ENCODE peak calls at places on chromosomes 1 and 21, in six cellular contexts. L is thoracic aorta, F is pancreas, O is sigmoid colon, C is left ventricle myocardium inferior, X is GM12878. Q is an unnamed sample.

GRCh38 chr1:69403911-69404310 is 163.8 kb upstream of the LRRC7 start:
- DNase-seq in L (no peak), F (no peak), O (no peak), C (no peak), X (no peak), Q (no peak)

GRCh38 chr1:54810144-54810942 is 9.2 kb upstream of the TTC22 start:
- DNase-seq in L (no peak), F (peak; percentile 49), O (no peak), C (peak; percentile 45), X (no peak), Q (no peak)

GRCh38 chr21:44758141-44758561 is 43.5 kb downstream of the UBE2G2 start:
- DNase-seq in L (no peak), F (no peak), O (no peak), C (no peak), X (no peak), Q (no peak)

GRCh38 chr1:24713736-24714135 is 31.5 kb upstream of the CLIC4 start:
- DNase-seq in L (no peak), F (no peak), O (no peak), C (no peak), X (no peak), Q (no peak)

GRCh38 chr1:223500560-223501425 is 107.6 kb downstream of the CCDC185 start:
- DNase-seq in L (no peak), F (no peak), O (no peak), C (no peak), X (no peak), Q (no peak)

GRCh38 chr1:117754061-117754969 is 148.5 kb downstream of the TENT5C start:
- DNase-seq in L (no peak), F (peak; percentile 72), O (no peak), C (no peak), X (no peak), Q (no peak)

GRCh38 chr1:45913183-45913924 is 109.9 kb downstream of the MAST2 start:
- DNase-seq in L (peak; percentile 59), F (no peak), O (peak; percentile 89), C (peak; percentile 50), X (no peak), Q (no peak)

GRCh38 chr1:230542054-230542453 is 100.2 kb upstream of the COG2 start:
- DNase-seq in L (no peak), F (no peak), O (no peak), C (no peak), X (no peak), Q (no peak)

GRCh38 chr1:52915855-52916220 is 5.7 kb downstream of the ECHDC2 start:
- DNase-seq in L (no peak), F (no peak), O (no peak), C (no peak), X (no peak), Q (no peak)

GRCh38 chr1:93180723-93181613 is at the start of gene CCDC18:
- DNase-seq in L (peak; percentile 2), F (no peak), O (no peak), C (no peak), X (peak; percentile 56), Q (no peak)

GRCh38 chr1:26705788-26706237 is 10.0 kb downstream of the ARID1A start:
- DNase-seq in L (no peak), F (no peak), O (no peak), C (no peak), X (no peak), Q (no peak)

GRCh38 chr21:17550671-17551308 is 37.9 kb downstream of the CXADR start:
- DNase-seq in L (no peak), F (no peak), O (no peak), C (no peak), X (no peak), Q (no peak)

GRCh38 chr21:17552410-17552809 is 39.6 kb downstream of the CXADR start:
- DNase-seq in L (no peak), F (no peak), O (no peak), C (no peak), X (no peak), Q (no peak)

GRCh38 chr21:17554120-17554519 is 41.3 kb downstream of the CXADR start:
- DNase-seq in L (no peak), F (no peak), O (no peak), C (no peak), X (no peak), Q (no peak)

GRCh38 chr21:17560377-17560776 is 47.5 kb downstream of the CXADR start:
- DNase-seq in L (no peak), F (no peak), O (no peak), C (no peak), X (no peak), Q (no peak)

DNA sequence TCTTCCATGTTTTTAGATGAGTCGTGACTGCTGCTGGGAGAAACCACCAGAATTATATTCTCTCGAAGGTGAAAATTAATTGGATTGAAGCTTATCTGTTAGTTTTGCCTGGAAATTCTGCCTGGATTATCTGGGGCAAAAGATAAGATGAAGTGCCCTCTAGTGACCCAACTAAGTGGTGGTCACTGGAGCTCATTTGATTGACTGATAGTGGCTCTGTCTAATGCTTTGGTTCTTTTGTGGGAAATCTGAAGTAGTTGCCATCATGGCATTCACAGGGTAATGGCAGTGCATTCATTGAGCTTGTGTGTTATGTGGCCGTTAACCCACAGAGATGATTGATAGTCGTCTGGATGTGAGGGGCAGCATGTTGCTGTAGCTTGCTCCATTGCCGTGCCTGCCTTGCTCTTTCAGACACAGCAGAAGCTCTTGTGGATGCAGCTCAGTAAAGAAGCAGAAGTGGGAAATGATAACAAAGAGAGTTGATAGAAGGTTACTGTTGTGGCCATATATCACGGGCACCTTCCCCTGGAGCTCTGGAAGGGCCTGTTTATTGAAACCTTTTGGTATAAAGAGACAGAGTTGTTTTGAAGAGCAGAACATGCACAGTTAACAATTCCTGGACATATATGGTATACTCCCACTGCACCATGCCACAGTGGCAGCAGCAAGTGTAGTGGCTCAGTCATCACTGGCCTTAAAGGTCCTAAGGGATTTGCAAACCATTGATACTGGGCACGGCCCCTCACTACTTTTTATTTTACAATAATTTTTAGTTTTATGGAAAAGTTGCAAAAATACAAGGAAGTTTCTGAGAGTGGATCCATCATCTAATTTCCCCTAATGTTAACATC is 42.0 kb downstream of the CXADR start:
- DNase-seq in L (no peak), F (no peak), O (no peak), C (no peak), X (no peak), Q (no peak)
- TF ChIP-seq CTCF in L (no peak), F (no peak), O (no peak), C (peak; percentile 27), X (peak; percentile 15), Q (no peak)

DNA sequence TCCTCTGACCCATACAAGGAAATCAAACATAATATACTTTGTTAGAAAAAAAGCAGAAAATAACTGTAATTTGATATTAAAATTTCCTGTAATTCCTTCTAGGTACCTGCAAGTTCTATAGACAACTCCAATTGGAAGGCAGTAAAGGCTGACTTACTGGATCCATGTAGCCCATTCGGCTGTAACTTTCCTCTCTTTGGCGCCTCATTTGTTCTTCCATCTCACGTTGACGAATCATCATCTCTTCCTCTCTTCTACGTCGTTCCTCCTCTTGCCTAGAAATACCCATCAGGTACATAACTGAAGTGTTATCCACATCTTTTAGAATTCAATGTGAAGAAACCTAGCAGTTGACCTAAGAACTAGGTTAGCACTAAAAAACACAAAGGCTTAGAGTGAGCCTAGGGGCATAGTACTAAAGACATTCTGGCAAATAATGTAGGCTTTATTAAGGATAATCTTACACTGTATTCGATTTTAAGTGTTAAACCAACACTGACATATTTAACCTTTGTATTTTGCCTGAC is 5.1 kb downstream of the SFPQ start:
- DNase-seq in L (no peak), F (no peak), O (no peak), C (no peak), X (no peak), Q (no peak)
- H3K36me3 ChIP-seq in L (peaks cover 67% of the 10 kb centered on the region), F (peaks cover 67% of the 10 kb centered on the region), O (peaks cover 65% of the 10 kb centered on the region), C (peaks cover 88% of the 10 kb centered on the region), X (peaks cover 14% of the 10 kb centered on the region), Q (peaks cover 88% of the 10 kb centered on the region)

GRCh38 chr21:38639782-38640750 is 141.8 kb upstream of the ERG start:
- DNase-seq in L (no peak), F (no peak), O (no peak), C (no peak), X (no peak), Q (no peak)
- H3K4me3 ChIP-seq in L (peak overlapping the region; percentile 60), F (no peak overlapping the region), O (no peak overlapping the region), C (no peak overlapping the region), X (peak overlapping the region; percentile 5), Q (peak overlapping the region; percentile 31)

GRCh38 chr21:35628331-35628730 is 432.0 kb downstream of the SETD4 start:
- DNase-seq in L (no peak), F (no peak), O (no peak), C (no peak), X (no peak), Q (no peak)

GRCh38 chr21:35619184-35619583 is 441.1 kb downstream of the SETD4 start:
- DNase-seq in L (no peak), F (no peak), O (no peak), C (no peak), X (no peak), Q (no peak)

GRCh38 chr21:35627462-35627861 is 432.9 kb downstream of the SETD4 start:
- DNase-seq in L (no peak), F (no peak), O (no peak), C (no peak), X (no peak), Q (no peak)

GRCh38 chr21:35622612-35623011 is 437.7 kb downstream of the SETD4 start:
- DNase-seq in L (no peak), F (no peak), O (no peak), C (no peak), X (no peak), Q (no peak)

GRCh38 chr21:35624896-35625295 is 435.4 kb downstream of the SETD4 start:
- DNase-seq in L (no peak), F (no peak), O (no peak), C (no peak), X (no peak), Q (no peak)
- TF ChIP-seq CTCF in L (no peak), F (no peak), O (no peak), C (no peak), X (no peak), Q (no peak)

GRCh38 chr1:51776408-51776807 is 102.1 kb downstream of the NRDC start:
- DNase-seq in L (no peak), F (no peak), O (no peak), C (no peak), X (peak; percentile 26), Q (no peak)
- H3K36me3 ChIP-seq in L (peaks cover 29% of the 10 kb centered on the region), F (peaks cover 8% of the 10 kb centered on the region), O (peaks cover 16% of the 10 kb centered on the region), C (peaks cover 96% of the 10 kb centered on the region), X (peaks cover 5% of the 10 kb centered on the region), Q (peaks cover 7% of the 10 kb centered on the region)

Q was measured in esophagus squamous epithelium.